ENCODE peak calls at places on chromosome 20, in five cellular contexts. Q is HCT116, G is lung, R is endothelial cell of umbilical vein, L is transverse colon. T is an unnamed sample.

GRCh38 chr20:59683181-59683580 is 78.8 kb downstream of the PHACTR3 start:
- DNase-seq in Q (no peak), G (no peak), R (no peak), L (no peak), T (no peak)

GRCh38 chr20:33679758-33680485 is 5.7 kb upstream of the NECAB3 start:
- DNase-seq in Q (no peak), G (no peak), R (no peak), L (no peak), T (no peak)

GRCh38 chr20:15676815-15677214 is 896.4 kb downstream of the KIF16B start:
- DNase-seq in Q (no peak), G (no peak), R (no peak), L (no peak), T (no peak)

GRCh38 chr20:15890358-15890982 is 682.8 kb downstream of the KIF16B start:
- DNase-seq in Q (no peak), G (no peak), R (no peak), L (no peak), T (no peak)

GRCh38 chr20:48761914-48762313 is 65.9 kb downstream of the PREX1 start:
- DNase-seq in Q (no peak), G (no peak), R (no peak), L (no peak), T (no peak)

GRCh38 chr20:52410182-52410647 is 218.6 kb upstream of the ZFP64 start:
- DNase-seq in Q (no peak), G (no peak), R (no peak), L (no peak), T (peak; percentile 16)

GRCh38 chr20:3398681-3399252 is 8.7 kb downstream of the DNAAF9 start:
- DNase-seq in Q (no peak), G (no peak), R (no peak), L (no peak), T (no peak)

GRCh38 chr20:31751126-31751525 is 12.0 kb downstream of the TPX2 start:
- DNase-seq in Q (no peak), G (no peak), R (no peak), L (no peak), T (no peak)

GRCh38 chr20:63973160-63973479 is 3.4 kb upstream of the ZNF512B start:
- DNase-seq in Q (no peak), G (no peak), R (no peak), L (no peak), T (no peak)

GRCh38 chr20:49464556-49464955 is 17.9 kb downstream of the KCNB1 start:
- DNase-seq in Q (no peak), G (no peak), R (no peak), L (no peak), T (no peak)

GRCh38 chr20:3209946-3210317 is 634 bp downstream of the ITPA start:
- DNase-seq in Q (no peak), G (no peak), R (peak; percentile 33), L (no peak), T (peak; percentile 6)

GRCh38 chr20:34709836-34710567 is 5.9 kb downstream of the TP53INP2 start:
- DNase-seq in Q (peak; percentile 42), G (peak; percentile 52), R (peak; percentile 86), L (peak; percentile 72), T (no peak)

GRCh38 chr20:32463642-32464400 is 105.7 kb downstream of the ASXL1 start:
- DNase-seq in Q (no peak), G (no peak), R (no peak), L (peak; percentile 80), T (no peak)

GRCh38 chr20:11849976-11850670 is 67.6 kb upstream of the BTBD3 start:
- DNase-seq in Q (peak; percentile 8), G (no peak), R (no peak), L (no peak), T (peak; percentile 83)

GRCh38 chr20:5770987-5771318 is 20.8 kb downstream of the SHLD1 start:
- DNase-seq in Q (no peak), G (no peak), R (no peak), L (no peak), T (no peak)

GRCh38 chr20:20089939-20090338 is 37.6 kb downstream of the CFAP61 start:
- DNase-seq in Q (no peak), G (no peak), R (no peak), L (no peak), T (no peak)

GRCh38 chr20:36113015-36113414 is 41.5 kb upstream of the EPB41L1 start:
- DNase-seq in Q (no peak), G (no peak), R (no peak), L (no peak), T (no peak)

GRCh38 chr20:9160760-9161159 is 91.9 kb downstream of the PLCB4 start:
- DNase-seq in Q (no peak), G (no peak), R (no peak), L (no peak), T (no peak)

GRCh38 chr20:38651562-38651961 is 50.0 kb downstream of the ARHGAP40 start:
- DNase-seq in Q (no peak), G (no peak), R (no peak), L (no peak), T (no peak)
- H3K4me1 ChIP-seq in Q (no peaks in the 10 kb centered on the region), G (no peaks in the 10 kb centered on the region), R (no peaks in the 10 kb centered on the region), L (no peaks in the 10 kb centered on the region), T (no peaks in the 10 kb centered on the region)

DNA sequence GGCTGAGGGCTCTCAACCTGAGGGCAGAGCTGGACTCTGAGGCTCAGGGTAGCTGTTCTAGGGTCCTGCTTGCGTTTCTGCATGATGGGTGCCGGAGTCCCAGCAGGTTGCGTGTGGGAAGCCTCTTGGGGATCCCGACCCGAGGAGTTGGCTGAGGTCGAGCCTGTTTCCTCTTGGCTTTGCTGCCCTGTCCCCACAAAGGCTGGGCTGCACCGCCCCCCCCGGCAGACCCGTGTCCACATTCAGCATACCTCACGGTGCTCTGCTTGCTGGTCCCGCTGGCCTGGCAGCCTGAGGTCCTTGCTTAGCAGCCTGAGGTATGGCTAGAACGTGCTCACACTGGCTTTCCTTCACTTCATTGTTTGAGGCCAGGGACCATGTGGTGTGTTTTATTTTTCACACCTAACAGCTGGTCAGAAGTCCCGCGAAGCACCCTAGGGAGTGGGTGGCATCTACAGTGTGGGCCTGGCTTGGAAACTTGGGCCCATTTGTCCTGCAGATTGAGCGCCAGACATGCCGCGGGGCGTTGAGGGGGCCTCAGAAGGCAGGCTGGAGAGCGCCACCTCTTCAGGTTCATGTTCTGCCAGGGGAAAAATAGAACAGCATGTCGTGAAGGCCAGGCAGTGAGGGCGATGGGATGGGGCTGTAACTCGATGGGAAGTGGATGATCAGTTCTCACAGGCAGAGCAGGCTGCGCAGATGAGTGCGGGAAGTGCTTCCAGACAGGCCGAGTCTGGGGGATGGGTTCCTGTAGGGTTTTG is 9.5 kb downstream of the LSM14B start:
- DNase-seq in Q (no peak), G (no peak), R (no peak), L (no peak), T (no peak)
- H3K27ac ChIP-seq in Q (no peak overlapping the region), G (peak overlapping the region; percentile 54), R (no peak overlapping the region), L (no peak overlapping the region), T (no peak overlapping the region)

GRCh38 chr20:13515291-13515690 is 123.4 kb downstream of the TASP1 start:
- DNase-seq in Q (no peak), G (no peak), R (no peak), L (no peak), T (no peak)
- H3K4me1 ChIP-seq in Q (no peaks in the 10 kb centered on the region), G (no peaks in the 10 kb centered on the region), R (no peaks in the 10 kb centered on the region), L (no peaks in the 10 kb centered on the region), T (no peaks in the 10 kb centered on the region)

GRCh38 chr20:644692-645317 is 8.2 kb downstream of the SRXN1 start:
- DNase-seq in Q (no peak), G (no peak), R (no peak), L (no peak), T (no peak)
- H3K27ac ChIP-seq in Q (peak overlapping the region; percentile 16), G (no peak overlapping the region), R (no peak overlapping the region), L (no peak overlapping the region), T (no peak overlapping the region)

DNA sequence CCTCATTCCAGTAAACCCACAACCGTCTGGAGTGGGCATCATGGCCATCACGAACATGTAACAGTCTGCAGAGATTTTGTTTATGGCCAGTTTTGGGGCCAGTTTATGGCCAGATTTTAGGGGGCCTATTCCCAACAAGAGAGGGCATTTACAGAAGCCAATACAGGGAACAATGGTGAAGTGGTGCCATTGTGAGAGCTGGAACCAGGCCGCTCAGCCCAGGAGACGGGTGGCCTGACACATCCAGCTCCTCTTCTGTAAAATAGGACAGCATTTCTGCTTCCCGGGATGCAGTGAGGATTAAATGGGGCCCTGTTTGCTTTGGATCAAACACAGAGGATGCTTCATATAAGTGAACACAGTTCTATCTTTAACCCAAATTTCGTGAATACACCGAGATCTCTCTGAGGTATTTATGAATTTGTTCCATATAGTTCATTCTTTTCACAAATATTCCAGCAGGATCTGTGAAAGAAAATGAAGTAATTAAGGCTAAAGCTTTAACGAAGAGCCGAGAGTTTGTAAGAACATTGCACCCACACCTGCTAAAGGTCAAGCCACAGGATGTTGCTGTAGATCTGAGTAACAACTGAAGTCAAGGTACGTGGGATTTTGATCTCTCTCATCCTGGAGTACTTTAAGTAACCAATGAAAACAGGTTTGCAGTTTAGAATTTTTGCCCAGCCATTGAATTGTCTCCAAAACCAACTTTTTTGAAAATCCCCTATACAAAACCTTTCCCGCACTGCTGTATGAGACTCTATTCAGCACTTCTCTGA is 14.5 kb upstream of the SIRPG start:
- DNase-seq in Q (no peak), G (no peak), R (no peak), L (no peak), T (no peak)
- H3K4me1 ChIP-seq in Q (no peaks in the 10 kb centered on the region), G (no peaks in the 10 kb centered on the region), R (no peaks in the 10 kb centered on the region), L (no peaks in the 10 kb centered on the region), T (no peaks in the 10 kb centered on the region)

GRCh38 chr20:56865055-56865454 is 235.9 kb downstream of the TFAP2C start:
- DNase-seq in Q (no peak), G (no peak), R (no peak), L (peak; percentile 22), T (peak; percentile 57)
- H3K27ac ChIP-seq in Q (no peak overlapping the region), G (no peak overlapping the region), R (no peak overlapping the region), L (peak overlapping the region; percentile 48), T (no peak overlapping the region)

GRCh38 chr20:53929399-53929798 is 141.0 kb downstream of the BCAS1 start:
- DNase-seq in Q (no peak), G (no peak), R (no peak), L (no peak), T (no peak)
- H3K4me1 ChIP-seq in Q (no peaks in the 10 kb centered on the region), G (no peaks in the 10 kb centered on the region), R (peaks cover 24% of the 10 kb centered on the region), L (peaks cover 13% of the 10 kb centered on the region), T (peaks cover 27% of the 10 kb centered on the region)

T was measured in foreskin keratinocyte.